ENCODE peak calls at places on chromosome 15, in seven cellular contexts. One of them, this sample, is unnamed.

GRCh38 chr15:46127361-46127874 is 492.6 kb downstream of the SQOR start:
- DNase-seq in fibroblast of lung: peak; percentile 28
- DNase-seq in AG10803: peak; percentile 50
- DNase-seq in right lobe of liver: no peak
- DNase-seq in SJCRH30: no peak
- DNase-seq in pancreas: no peak
- DNase-seq in fibroblast of mammary gland: no peak
- DNase-seq in this sample: peak; percentile 3

GRCh38 chr15:25832158-25832557 is 31.0 kb downstream of the ATP10A start:
- DNase-seq in fibroblast of lung: no peak
- DNase-seq in AG10803: peak; percentile 38
- DNase-seq in right lobe of liver: no peak
- DNase-seq in SJCRH30: no peak
- DNase-seq in pancreas: no peak
- DNase-seq in fibroblast of mammary gland: no peak
- DNase-seq in this sample: no peak

GRCh38 chr15:34437687-34438086 is at the start of gene GOLGA8A:
- DNase-seq in fibroblast of lung: peak; percentile 80
- DNase-seq in AG10803: peak; percentile 76
- DNase-seq in right lobe of liver: peak; percentile 74
- DNase-seq in SJCRH30: peak; percentile 78
- DNase-seq in pancreas: no peak
- DNase-seq in fibroblast of mammary gland: peak; percentile 62
- DNase-seq in this sample: peak; percentile 38

GRCh38 chr15:41523097-41523496 is 9.5 kb upstream of the LTK start:
- DNase-seq in fibroblast of lung: no peak
- DNase-seq in AG10803: no peak
- DNase-seq in right lobe of liver: no peak
- DNase-seq in SJCRH30: no peak
- DNase-seq in pancreas: no peak
- DNase-seq in fibroblast of mammary gland: no peak
- DNase-seq in this sample: no peak

GRCh38 chr15:71792521-71792920 is 17.8 kb upstream of the NR2E3 start:
- DNase-seq in fibroblast of lung: peak; percentile 64
- DNase-seq in AG10803: peak; percentile 70
- DNase-seq in right lobe of liver: no peak
- DNase-seq in SJCRH30: no peak
- DNase-seq in pancreas: no peak
- DNase-seq in fibroblast of mammary gland: peak; percentile 45
- DNase-seq in this sample: no peak

GRCh38 chr15:33218071-33218491 is 23.6 kb upstream of the FMN1 start:
- DNase-seq in fibroblast of lung: no peak
- DNase-seq in AG10803: no peak
- DNase-seq in right lobe of liver: no peak
- DNase-seq in SJCRH30: no peak
- DNase-seq in pancreas: no peak
- DNase-seq in fibroblast of mammary gland: no peak
- DNase-seq in this sample: no peak

GRCh38 chr15:77497108-77497737 is 76.5 kb downstream of the HMG20A start:
- DNase-seq in fibroblast of lung: peak; percentile 59
- DNase-seq in AG10803: peak; percentile 85
- DNase-seq in right lobe of liver: no peak
- DNase-seq in SJCRH30: peak; percentile 41
- DNase-seq in pancreas: peak; percentile 67
- DNase-seq in fibroblast of mammary gland: no peak
- DNase-seq in this sample: no peak

GRCh38 chr15:83219026-83219425 is 11.4 kb upstream of the HDGFL3 start:
- DNase-seq in fibroblast of lung: no peak
- DNase-seq in AG10803: no peak
- DNase-seq in right lobe of liver: no peak
- DNase-seq in SJCRH30: no peak
- DNase-seq in pancreas: no peak
- DNase-seq in fibroblast of mammary gland: no peak
- DNase-seq in this sample: no peak

GRCh38 chr15:33773969-33774368 is 194.3 kb upstream of the CHRM5 start:
- DNase-seq in fibroblast of lung: no peak
- DNase-seq in AG10803: no peak
- DNase-seq in right lobe of liver: no peak
- DNase-seq in SJCRH30: no peak
- DNase-seq in pancreas: no peak
- DNase-seq in fibroblast of mammary gland: no peak
- DNase-seq in this sample: no peak

DNA sequence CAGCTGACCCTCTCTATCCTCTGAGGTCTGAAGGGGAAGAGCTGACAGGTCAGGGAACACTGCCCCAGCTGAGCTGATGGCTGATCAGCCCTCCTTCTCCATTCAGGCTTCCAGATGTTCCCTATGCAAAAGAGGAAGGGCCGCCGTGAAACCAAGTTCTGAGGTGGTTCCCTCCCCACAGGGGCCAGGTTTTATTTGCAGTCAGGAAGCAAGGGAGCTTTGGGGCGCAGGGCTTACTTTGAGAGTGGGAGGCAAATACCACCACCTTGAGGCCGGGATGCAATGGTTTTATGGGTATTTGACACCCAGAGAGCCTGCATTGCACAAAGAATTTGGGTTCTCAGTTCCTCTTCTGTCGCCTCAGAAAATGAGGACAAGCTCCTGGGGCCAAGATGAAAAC is 186.9 kb downstream of the ARRDC4 start:
- DNase-seq in fibroblast of lung: no peak
- DNase-seq in AG10803: no peak
- DNase-seq in right lobe of liver: no peak
- DNase-seq in SJCRH30: no peak
- DNase-seq in pancreas: no peak
- DNase-seq in fibroblast of mammary gland: no peak
- DNase-seq in this sample: no peak
- H3K4me3 ChIP-seq in fibroblast of lung: no peak overlapping the region
- H3K4me3 ChIP-seq in AG10803: no peak overlapping the region
- H3K4me3 ChIP-seq in right lobe of liver: no peak overlapping the region
- H3K4me3 ChIP-seq in SJCRH30: no peak overlapping the region
- H3K4me3 ChIP-seq in pancreas: no peak overlapping the region
- H3K4me3 ChIP-seq in fibroblast of mammary gland: no peak overlapping the region
- H3K4me3 ChIP-seq in this sample: no peak overlapping the region

GRCh38 chr15:38668433-38669159 is 104.0 kb upstream of the RASGRP1 start:
- DNase-seq in fibroblast of lung: no peak
- DNase-seq in AG10803: no peak
- DNase-seq in right lobe of liver: no peak
- DNase-seq in SJCRH30: no peak
- DNase-seq in pancreas: no peak
- DNase-seq in fibroblast of mammary gland: no peak
- DNase-seq in this sample: no peak

GRCh38 chr15:38669160-38669505 is 104.5 kb upstream of the RASGRP1 start:
- DNase-seq in fibroblast of lung: no peak
- DNase-seq in AG10803: no peak
- DNase-seq in right lobe of liver: no peak
- DNase-seq in SJCRH30: no peak
- DNase-seq in pancreas: no peak
- DNase-seq in fibroblast of mammary gland: no peak
- DNase-seq in this sample: no peak

GRCh38 chr15:38666865-38667264 is 102.3 kb upstream of the RASGRP1 start:
- DNase-seq in fibroblast of lung: no peak
- DNase-seq in AG10803: no peak
- DNase-seq in right lobe of liver: no peak
- DNase-seq in SJCRH30: no peak
- DNase-seq in pancreas: no peak
- DNase-seq in fibroblast of mammary gland: no peak
- DNase-seq in this sample: no peak

GRCh38 chr15:38665586-38665985 is 101.0 kb upstream of the RASGRP1 start:
- DNase-seq in fibroblast of lung: no peak
- DNase-seq in AG10803: no peak
- DNase-seq in right lobe of liver: no peak
- DNase-seq in SJCRH30: no peak
- DNase-seq in pancreas: no peak
- DNase-seq in fibroblast of mammary gland: no peak
- DNase-seq in this sample: no peak

DNA sequence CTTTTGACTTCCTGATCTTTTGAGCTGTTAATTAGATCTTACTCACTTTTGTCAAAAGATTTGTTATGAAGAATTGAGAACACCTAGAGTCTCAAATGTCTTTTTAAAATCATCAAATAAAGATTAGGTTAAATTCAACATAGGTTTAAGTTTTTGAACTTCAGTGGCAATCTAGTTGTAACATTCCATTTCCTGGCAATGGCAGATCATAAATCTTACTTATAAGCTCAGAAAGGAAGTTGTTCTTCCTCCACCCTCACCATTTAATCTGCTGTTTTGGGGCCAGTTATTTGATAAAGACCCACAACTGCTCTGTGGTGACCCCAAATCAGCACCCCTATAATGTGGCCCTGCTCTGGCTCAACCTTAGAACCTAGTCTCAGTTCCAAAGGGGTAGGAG is 103.3 kb upstream of the RASGRP1 start:
- DNase-seq in fibroblast of lung: no peak
- DNase-seq in AG10803: no peak
- DNase-seq in right lobe of liver: no peak
- DNase-seq in SJCRH30: no peak
- DNase-seq in pancreas: no peak
- DNase-seq in fibroblast of mammary gland: no peak
- DNase-seq in this sample: no peak
- H3K4me3 ChIP-seq in fibroblast of lung: no peak overlapping the region
- H3K4me3 ChIP-seq in AG10803: no peak overlapping the region
- H3K4me3 ChIP-seq in right lobe of liver: no peak overlapping the region
- H3K4me3 ChIP-seq in SJCRH30: no peak overlapping the region
- H3K4me3 ChIP-seq in pancreas: no peak overlapping the region
- H3K4me3 ChIP-seq in fibroblast of mammary gland: no peak overlapping the region
- H3K4me3 ChIP-seq in this sample: no peak overlapping the region

GRCh38 chr15:81502436-81502835 is 128.4 kb upstream of the TMC3 start:
- DNase-seq in fibroblast of lung: no peak
- DNase-seq in AG10803: no peak
- DNase-seq in right lobe of liver: no peak
- DNase-seq in SJCRH30: no peak
- DNase-seq in pancreas: no peak
- DNase-seq in fibroblast of mammary gland: peak; percentile 31
- DNase-seq in this sample: no peak
- H3K4me3 ChIP-seq in fibroblast of lung: no peak overlapping the region
- H3K4me3 ChIP-seq in AG10803: no peak overlapping the region
- H3K4me3 ChIP-seq in right lobe of liver: no peak overlapping the region
- H3K4me3 ChIP-seq in SJCRH30: no peak overlapping the region
- H3K4me3 ChIP-seq in pancreas: no peak overlapping the region
- H3K4me3 ChIP-seq in fibroblast of mammary gland: no peak overlapping the region
- H3K4me3 ChIP-seq in this sample: no peak overlapping the region

GRCh38 chr15:62465173-62465572 is 300.1 kb upstream of the C2CD4B start:
- DNase-seq in fibroblast of lung: no peak
- DNase-seq in AG10803: no peak
- DNase-seq in right lobe of liver: no peak
- DNase-seq in SJCRH30: no peak
- DNase-seq in pancreas: no peak
- DNase-seq in fibroblast of mammary gland: no peak
- DNase-seq in this sample: no peak

GRCh38 chr15:62462268-62462667 is 297.2 kb upstream of the C2CD4B start:
- DNase-seq in fibroblast of lung: no peak
- DNase-seq in AG10803: peak; percentile 51
- DNase-seq in right lobe of liver: no peak
- DNase-seq in SJCRH30: no peak
- DNase-seq in pancreas: no peak
- DNase-seq in fibroblast of mammary gland: no peak
- DNase-seq in this sample: no peak

GRCh38 chr15:62459875-62460274 is 294.8 kb upstream of the C2CD4B start:
- DNase-seq in fibroblast of lung: no peak
- DNase-seq in AG10803: no peak
- DNase-seq in right lobe of liver: no peak
- DNase-seq in SJCRH30: no peak
- DNase-seq in pancreas: no peak
- DNase-seq in fibroblast of mammary gland: no peak
- DNase-seq in this sample: no peak

GRCh38 chr15:62464705-62465104 is 299.6 kb upstream of the C2CD4B start:
- DNase-seq in fibroblast of lung: no peak
- DNase-seq in AG10803: peak; percentile 84
- DNase-seq in right lobe of liver: no peak
- DNase-seq in SJCRH30: no peak
- DNase-seq in pancreas: no peak
- DNase-seq in fibroblast of mammary gland: peak; percentile 49
- DNase-seq in this sample: no peak

GRCh38 chr15:62462721-62463120 is 297.6 kb upstream of the C2CD4B start:
- DNase-seq in fibroblast of lung: no peak
- DNase-seq in AG10803: peak; percentile 70
- DNase-seq in right lobe of liver: no peak
- DNase-seq in SJCRH30: peak; percentile 47
- DNase-seq in pancreas: no peak
- DNase-seq in fibroblast of mammary gland: no peak
- DNase-seq in this sample: no peak
- H3K4me3 ChIP-seq in fibroblast of lung: no peak overlapping the region
- H3K4me3 ChIP-seq in AG10803: no peak overlapping the region
- H3K4me3 ChIP-seq in right lobe of liver: no peak overlapping the region
- H3K4me3 ChIP-seq in SJCRH30: no peak overlapping the region
- H3K4me3 ChIP-seq in pancreas: no peak overlapping the region
- H3K4me3 ChIP-seq in fibroblast of mammary gland: no peak overlapping the region
- H3K4me3 ChIP-seq in this sample: no peak overlapping the region

DNA sequence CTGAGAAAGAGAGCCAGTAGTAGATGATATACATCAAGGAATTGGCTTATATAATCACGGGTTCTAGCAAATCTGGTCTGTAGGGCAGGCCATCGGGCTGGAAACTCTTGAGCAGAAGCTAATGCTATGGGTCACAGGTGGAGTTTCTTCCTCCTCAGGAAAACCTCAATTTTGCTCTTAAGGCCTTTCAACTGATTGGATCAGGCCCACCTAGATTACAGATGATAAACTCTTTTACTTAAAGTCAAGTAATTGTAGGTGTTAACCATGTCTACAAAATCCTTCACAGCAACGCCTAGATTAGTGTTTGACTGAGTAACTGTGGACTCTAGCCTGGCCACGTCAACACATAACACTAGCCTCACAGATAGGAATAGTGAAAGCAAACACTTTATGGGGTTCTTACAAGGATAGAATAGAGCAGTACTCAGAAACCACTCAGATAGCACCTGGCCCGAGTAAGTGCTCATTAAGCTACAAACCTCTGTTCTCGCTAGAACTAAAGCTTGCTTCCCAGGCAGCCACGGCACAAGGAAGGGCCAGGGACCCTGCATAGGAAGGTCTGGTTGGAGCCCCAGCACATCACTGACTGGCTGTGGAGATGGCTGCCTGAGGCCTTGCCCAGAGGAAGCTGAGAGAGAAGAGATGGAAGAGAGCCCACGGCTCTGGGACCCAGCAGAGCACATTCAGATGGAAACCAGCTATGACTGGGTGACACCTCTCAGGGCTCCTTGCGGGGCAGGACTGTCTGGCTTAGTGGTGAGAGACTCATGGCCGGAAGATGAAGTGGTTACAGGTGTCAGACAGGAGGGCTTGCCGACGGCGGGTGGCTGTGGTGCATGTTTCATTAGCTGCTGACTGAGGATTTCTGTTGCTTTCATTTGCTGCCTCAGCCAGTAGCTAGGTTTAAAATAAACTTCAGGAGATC is 202.5 kb upstream of the TLE3 start:
- DNase-seq in fibroblast of lung: no peak
- DNase-seq in AG10803: no peak
- DNase-seq in right lobe of liver: no peak
- DNase-seq in SJCRH30: no peak
- DNase-seq in pancreas: no peak
- DNase-seq in fibroblast of mammary gland: no peak
- DNase-seq in this sample: no peak
- H3K4me3 ChIP-seq in fibroblast of lung: no peak overlapping the region
- H3K4me3 ChIP-seq in AG10803: no peak overlapping the region
- H3K4me3 ChIP-seq in right lobe of liver: no peak overlapping the region
- H3K4me3 ChIP-seq in SJCRH30: no peak overlapping the region
- H3K4me3 ChIP-seq in pancreas: no peak overlapping the region
- H3K4me3 ChIP-seq in fibroblast of mammary gland: no peak overlapping the region
- H3K4me3 ChIP-seq in this sample: no peak overlapping the region